ENCODE peak calls at places on chromosomes 3 and 15, in five cellular contexts. O, U, T, L and Q are unnamed samples.
A peak's percentile ranks its signal among the peaks of the same experiment; 100 is the strongest.

GRCh38 chr3:195034101-195034500 is 236.9 kb downstream of the XXYLT1 start:
- DNase-seq in O (no peak), U (no peak), T (no peak), L (no peak), Q (no peak)

GRCh38 chr3:188468196-188468595 is 314.2 kb downstream of the LPP start:
- DNase-seq in O (no peak), U (no peak), T (no peak), L (no peak), Q (no peak)

GRCh38 chr3:45593708-45594601 is 596 bp upstream of the LIMD1 start:
- DNase-seq in O (peak; percentile 86), U (peak; percentile 68), T (peak; percentile 89), L (peak; percentile 74), Q (peak; percentile 62)

GRCh38 chr15:101651753-101652097 is 456 bp downstream of the TM2D3 start:
- DNase-seq in O (no peak), U (no peak), T (peak; percentile 52), L (no peak), Q (no peak)

GRCh38 chr3:65908588-65908987 is 130.1 kb downstream of the MAGI1 start:
- DNase-seq in O (no peak), U (no peak), T (no peak), L (no peak), Q (no peak)

GRCh38 chr3:166274996-166275395 is 437.8 kb upstream of the BCHE start:
- DNase-seq in O (no peak), U (peak; percentile 61), T (no peak), L (peak; percentile 43), Q (no peak)

GRCh38 chr15:78149805-78150751 is 916 bp downstream of the IDH3A start:
- DNase-seq in O (no peak), U (no peak), T (peak; percentile 63), L (peak; percentile 28), Q (no peak)

GRCh38 chr3:192819001-192819569 is 91.7 kb upstream of the FGF12 start:
- DNase-seq in O (no peak), U (peak; percentile 88), T (peak; percentile 84), L (peak; percentile 90), Q (no peak)

GRCh38 chr3:173548261-173548660 is 150.7 kb downstream of the NLGN1 start:
- DNase-seq in O (no peak), U (no peak), T (no peak), L (peak; percentile 6), Q (no peak)

GRCh38 chr3:38168988-38169363 is 3.6 kb downstream of the OXSR1 start:
- DNase-seq in O (no peak), U (peak; percentile 39), T (no peak), L (peak; percentile 61), Q (no peak)

GRCh38 chr15:90174140-90174891 is 26.8 kb upstream of the SEMA4B start:
- DNase-seq in O (peak; percentile 41), U (no peak), T (no peak), L (peak; percentile 74), Q (no peak)

GRCh38 chr15:79682851-79683288 is 213.9 kb downstream of the MTHFS start:
- DNase-seq in O (no peak), U (peak; percentile 47), T (no peak), L (no peak), Q (no peak)

GRCh38 chr15:84151205-84151931 is 84.2 kb upstream of the GOLGA6L4 start:
- DNase-seq in O (no peak), U (no peak), T (peak; percentile 19), L (peak; percentile 1), Q (no peak)

GRCh38 chr3:48402281-48402732 is 27.6 kb downstream of the PLXNB1 start:
- DNase-seq in O (no peak), U (peak; percentile 92), T (no peak), L (peak; percentile 81), Q (no peak)

GRCh38 chr15:57732526-57733331 is 26.2 kb downstream of the POLR2M start:
- DNase-seq in O (peak; percentile 60), U (peak; percentile 50), T (peak; percentile 68), L (peak; percentile 62), Q (peak; percentile 55)

GRCh38 chr15:61479601-61480000 is 250.5 kb upstream of the RORA start:
- DNase-seq in O (no peak), U (no peak), T (no peak), L (peak; percentile 14), Q (no peak)

GRCh38 chr3:168025076-168025475 is 70.6 kb downstream of the GOLIM4 start:
- DNase-seq in O (no peak), U (peak; percentile 52), T (no peak), L (peak; percentile 45), Q (no peak)

GRCh38 chr3:101292027-101292426 is 28.3 kb downstream of the IMPG2 start:
- DNase-seq in O (no peak), U (peak; percentile 68), T (no peak), L (no peak), Q (no peak)

GRCh38 chr3:108250626-108251025 is 28.4 kb upstream of the IFT57 start:
- DNase-seq in O (no peak), U (no peak), T (no peak), L (peak; percentile 33), Q (no peak)

GRCh38 chr15:59020321-59020720 is 32.9 kb downstream of the RNF111 start:
- DNase-seq in O (no peak), U (no peak), T (no peak), L (peak; percentile 7), Q (no peak)

GRCh38 chr15:81056276-81056675 is 55.6 kb downstream of the TLNRD1 start:
- DNase-seq in O (no peak), U (no peak), T (no peak), L (no peak), Q (no peak)

GRCh38 chr15:45341775-45342174 is 36.6 kb downstream of the GATM start:
- DNase-seq in O (no peak), U (no peak), T (no peak), L (no peak), Q (no peak)

GRCh38 chr3:31804251-31805051 is 176.6 kb downstream of the OSBPL10 start:
- DNase-seq in O (no peak), U (no peak), T (peak; percentile 64), L (peak; percentile 22), Q (no peak)

GRCh38 chr15:69757186-69757585 is 304.6 kb downstream of the RPLP1 start:
- DNase-seq in O (no peak), U (peak; percentile 21), T (no peak), L (no peak), Q (no peak)

GRCh38 chr3:114418107-114418506 is 124.3 kb downstream of the TIGIT start:
- DNase-seq in O (no peak), U (no peak), T (peak; percentile 61), L (no peak), Q (no peak)

GRCh38 chr3:123695731-123696640 is 111.1 kb upstream of the HACD2 start:
- DNase-seq in O (no peak), U (no peak), T (no peak), L (no peak), Q (no peak)

GRCh38 chr3:41237907-41238306 is 38.6 kb downstream of the CTNNB1 start:
- DNase-seq in O (no peak), U (no peak), T (no peak), L (no peak), Q (no peak)

GRCh38 chr3:14472471-14473351 is 67.4 kb downstream of the GRIP2 start:
- DNase-seq in O (peak; percentile 55), U (peak; percentile 92), T (peak; percentile 88), L (peak; percentile 95), Q (no peak)

GRCh38 chr15:91491131-91491950 is 362.2 kb upstream of the SLCO3A1 start:
- DNase-seq in O (no peak), U (peak; percentile 54), T (peak; percentile 32), L (no peak), Q (no peak)
- H3K79me1 ChIP-seq in O (no peaks in the 10 kb centered on the region), U (no peaks in the 10 kb centered on the region), T (no peaks in the 10 kb centered on the region), L (no peaks in the 10 kb centered on the region), Q (no peaks in the 10 kb centered on the region)

GRCh38 chr3:186806173-186807055 is at the start of gene RFC4:
- DNase-seq in O (peak; percentile 82), U (peak; percentile 60), T (peak; percentile 88), L (peak; percentile 68), Q (peak; percentile 61)
- H2BK5ac ChIP-seq in O (peak within 1 kb of the TSS; percentile 16), U (peak within 1 kb of the TSS; percentile 71), T (peak within 1 kb of the TSS; percentile 86), L (no peak within 1 kb of the TSS), Q (peak within 1 kb of the TSS; percentile 30)

GRCh38 chr15:40093224-40093842 is 15.3 kb downstream of the BMF start:
- DNase-seq in O (no peak), U (peak; percentile 26), T (peak; percentile 70), L (peak; percentile 86), Q (no peak)

GRCh38 chr15:40092416-40093223 is 16.1 kb downstream of the BMF start:
- DNase-seq in O (no peak), U (peak; percentile 86), T (no peak), L (peak; percentile 96), Q (no peak)

GRCh38 chr15:40091861-40092415 is 16.7 kb downstream of the BMF start:
- DNase-seq in O (no peak), U (no peak), T (peak; percentile 73), L (peak; percentile 76), Q (no peak)

GRCh38 chr15:40088929-40089755 is 19.5 kb downstream of the BMF start:
- DNase-seq in O (peak; percentile 78), U (peak; percentile 29), T (peak; percentile 98), L (no peak), Q (no peak)

GRCh38 chr15:40090774-40091455 is 17.8 kb downstream of the BMF start:
- DNase-seq in O (no peak), U (no peak), T (no peak), L (no peak), Q (no peak)
- H3K79me1 ChIP-seq in O (no peaks in the 10 kb centered on the region), U (no peaks in the 10 kb centered on the region), T (peaks cover 2% of the 10 kb centered on the region), L (peaks cover 18% of the 10 kb centered on the region), Q (no peaks in the 10 kb centered on the region)

DNA sequence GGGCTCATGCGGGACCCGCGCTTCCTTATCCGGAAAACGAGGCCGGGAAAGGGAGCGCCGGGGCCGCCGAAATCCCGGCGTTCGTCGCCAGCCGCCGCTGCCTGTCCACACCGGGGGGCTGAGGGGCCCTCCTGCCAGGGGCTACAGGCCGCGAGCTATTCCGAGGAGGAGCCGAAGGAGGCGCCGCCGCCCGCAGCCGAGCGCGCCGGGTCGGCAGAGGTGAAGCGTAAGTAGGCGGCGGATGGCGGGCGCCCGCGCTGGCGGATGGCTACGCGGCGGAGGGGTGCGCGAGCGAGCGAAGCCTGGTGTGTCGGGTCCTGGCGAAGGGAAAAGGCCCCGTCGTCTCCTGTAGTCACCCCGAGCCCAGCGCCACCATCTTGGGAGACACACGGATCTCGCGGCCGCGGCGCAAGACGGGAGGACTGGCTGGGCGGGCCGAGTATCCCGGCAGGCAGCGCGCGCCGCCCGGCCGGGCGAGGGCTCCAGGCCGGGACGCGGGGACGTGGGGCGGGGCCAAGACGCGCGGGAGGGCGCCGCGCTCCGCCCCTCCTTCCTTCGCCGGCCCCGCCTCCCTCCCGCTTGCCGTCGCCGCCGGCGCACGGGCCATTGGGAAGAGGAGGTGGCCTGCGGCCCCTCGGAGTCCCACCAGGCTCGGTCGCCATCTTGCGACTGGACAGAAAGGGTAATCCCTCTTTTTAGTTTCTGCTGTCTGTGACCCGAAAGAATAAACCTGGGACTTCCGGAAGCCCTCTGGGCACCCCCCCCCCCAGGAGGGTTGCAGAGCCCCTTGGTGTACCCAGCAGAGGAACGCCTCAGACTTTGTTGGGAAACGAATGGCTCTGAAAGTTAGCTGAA is at the start of gene UBE3A:
- DNase-seq in O (peak; percentile 90), U (peak; percentile 91), T (peak; percentile 96), L (peak; percentile 91), Q (peak; percentile 90)
- H2BK5ac ChIP-seq in O (peak within 1 kb of the TSS; percentile 80), U (peak within 1 kb of the TSS; percentile 78), T (peak within 1 kb of the TSS; percentile 71), L (peak within 1 kb of the TSS; percentile 88), Q (peak within 1 kb of the TSS; percentile 98)